ENCODE peak calls at places on chromosome 21, in four cellular contexts. P is endothelial cell, G is fibroblast of pulmonary artery, N is tibial nerve. W is an unnamed sample.
A peak's percentile ranks its signal among the peaks of the same experiment; 100 is the strongest.

GRCh38 chr21:21165063-21165645 is 166.9 kb downstream of the NCAM2 start:
- DNase-seq in P (no peak), G (peak; percentile 83), N (peak; percentile 26), W (no peak)

GRCh38 chr21:38785483-38785882 is 20.2 kb upstream of the ETS2 start:
- DNase-seq in P (no peak), G (no peak), N (no peak), W (no peak)

GRCh38 chr21:30126575-30126974 is 40.0 kb downstream of the CLDN17 start:
- DNase-seq in P (no peak), G (no peak), N (no peak), W (no peak)

GRCh38 chr21:40151611-40152010 is 284.4 kb downstream of the PCP4 start:
- DNase-seq in P (no peak), G (no peak), N (no peak), W (no peak)

GRCh38 chr21:43703068-43703880 is 15.7 kb upstream of the PDXK start:
- DNase-seq in P (no peak), G (peak; percentile 78), N (no peak), W (no peak)

GRCh38 chr21:45836268-45836655 is 145.3 kb upstream of the COL6A1 start:
- DNase-seq in P (no peak), G (peak; percentile 65), N (no peak), W (no peak)

GRCh38 chr21:17784604-17785402 is 34.4 kb downstream of the C21orf91 start:
- DNase-seq in P (no peak), G (no peak), N (no peak), W (no peak)

GRCh38 chr21:29343517-29343916 is 44.8 kb downstream of the BACH1 start:
- DNase-seq in P (no peak), G (peak; percentile 67), N (no peak), W (no peak)

GRCh38 chr21:46220275-46220810 is 8.2 kb downstream of the LSS start:
- DNase-seq in P (no peak), G (no peak), N (no peak), W (no peak)

GRCh38 chr21:22795644-22796043 is 1797.4 kb downstream of the NCAM2 start:
- DNase-seq in P (no peak), G (no peak), N (no peak), W (no peak)

GRCh38 chr21:22791986-22792560 is 1793.9 kb downstream of the NCAM2 start:
- DNase-seq in P (peak; percentile 11), G (peak; percentile 70), N (peak; percentile 34), W (no peak)

GRCh38 chr21:22791376-22791775 is 1793.2 kb downstream of the NCAM2 start:
- DNase-seq in P (no peak), G (no peak), N (no peak), W (no peak)

GRCh38 chr21:22796147-22796546 is 1797.9 kb downstream of the NCAM2 start:
- DNase-seq in P (no peak), G (no peak), N (no peak), W (no peak)

DNA sequence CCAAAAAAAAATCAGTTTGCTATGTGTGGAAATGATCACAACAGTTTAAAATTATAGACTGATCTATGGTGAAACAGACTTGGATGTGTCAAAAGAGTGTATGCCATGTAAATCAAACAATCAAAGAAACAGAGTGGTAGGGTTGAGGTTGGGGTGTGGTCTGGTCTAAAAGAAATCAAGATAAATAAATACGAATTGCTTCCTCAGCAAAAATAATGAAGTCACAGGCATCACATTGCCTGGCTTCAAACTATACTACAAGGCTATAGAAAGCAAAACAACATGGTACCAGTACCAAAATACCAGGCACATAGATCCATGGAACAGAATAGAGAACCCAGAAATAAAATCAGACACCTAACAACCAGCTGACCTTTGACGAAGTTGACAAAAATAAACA is 1796.9 kb downstream of the NCAM2 start:
- DNase-seq in P (no peak), G (no peak), N (no peak), W (no peak)
- TF ChIP-seq CTCF in P (no peak), G (no peak), N (no peak), W (no peak)

DNA sequence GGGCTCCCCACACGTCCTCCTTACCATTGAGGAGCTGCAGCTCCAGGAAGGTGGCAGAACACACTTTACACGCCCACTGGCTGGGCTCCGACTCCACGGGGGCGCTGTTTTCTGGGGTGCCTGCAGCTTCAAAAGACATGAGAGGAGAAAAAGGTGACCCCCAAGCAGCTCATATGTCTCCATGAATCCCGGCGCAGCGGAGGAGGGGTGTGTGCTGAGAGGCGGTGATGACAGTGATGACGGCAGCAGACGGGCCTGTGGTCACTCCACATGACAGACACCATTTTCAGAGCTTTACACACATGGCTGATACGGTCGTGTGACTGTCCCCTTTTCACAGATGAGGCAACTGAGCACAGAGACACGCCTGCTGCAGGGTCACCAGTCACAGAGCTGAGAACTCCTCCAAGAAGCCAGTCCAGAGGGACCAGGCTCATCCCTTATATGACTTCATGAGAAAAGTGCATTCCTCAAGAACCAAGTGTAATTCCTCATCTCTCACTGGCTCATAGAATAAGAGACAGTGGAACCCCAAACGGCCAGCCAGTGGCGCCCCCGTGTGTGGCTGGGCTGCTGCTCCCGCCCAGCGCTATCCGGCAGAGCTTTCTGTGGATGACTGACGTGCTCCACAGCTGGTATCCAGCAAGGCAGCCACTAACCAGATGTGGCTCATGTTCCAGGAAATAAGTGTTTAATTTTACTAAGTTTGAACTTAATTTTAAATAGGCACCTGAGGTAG is 31.9 kb downstream of the PRDM15 start:
- DNase-seq in P (no peak), G (no peak), N (no peak), W (no peak)
- TF ChIP-seq CTCF in P (no peak), G (no peak), N (no peak), W (no peak)

DNA sequence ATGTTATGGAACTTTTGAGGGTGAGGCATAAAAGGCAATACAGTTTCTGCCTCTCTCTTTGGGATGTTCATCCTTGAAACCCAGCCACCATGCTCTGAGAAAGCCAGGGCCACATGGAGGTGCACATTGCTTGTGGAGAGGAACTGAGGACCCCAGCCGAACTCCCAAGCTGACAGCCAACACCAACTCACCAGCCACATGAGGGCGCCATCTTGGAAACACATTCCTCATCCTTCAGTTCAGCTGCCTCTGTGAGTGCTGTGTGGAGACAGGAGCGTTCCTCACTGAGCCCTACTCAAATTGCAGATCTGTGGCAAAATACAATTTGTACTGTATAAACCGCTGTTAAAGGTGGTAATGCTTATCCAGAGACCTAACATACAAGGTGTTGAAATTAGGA is 137.5 kb downstream of the GABPA start:
- DNase-seq in P (no peak), G (no peak), N (no peak), W (no peak)
- TF ChIP-seq CTCF in P (no peak), G (no peak), N (no peak), W (no peak)

GRCh38 chr21:15495965-15496364 is 233.8 kb upstream of the USP25 start:
- DNase-seq in P (no peak), G (peak; percentile 63), N (no peak), W (no peak)
- TF ChIP-seq CTCF in P (no peak), G (no peak), N (no peak), W (no peak)

GRCh38 chr21:33478858-33479678 is 706 bp downstream of the TMEM50B start:
- DNase-seq in P (peak; percentile 43), G (peak; percentile 31), N (no peak), W (no peak)
- TF ChIP-seq CTCF in P (no peak), G (no peak), N (peak; percentile 20), W (no peak)

W was measured in omental fat pad.